ENCODE peak calls at places on chromosomes 7 and 10, in five cellular contexts. H is nucleus accumbens, R is NCI-H774, K is iris pigment epithelial cell, O is thoracic aorta. Y is an unnamed sample.

GRCh38 chr7:51141451-51141971 is 175.1 kb downstream of the COBL start:
- DNase-seq in H (no peak), R (no peak), K (peak; percentile 45), O (no peak), Y (no peak)

GRCh38 chr7:158366346-158366745 is 221.3 kb downstream of the PTPRN2 start:
- DNase-seq in H (peak; percentile 21), R (no peak), K (no peak), O (no peak), Y (no peak)

GRCh38 chr10:76428541-76429330 is 997.3 kb downstream of the LRMDA start:
- DNase-seq in H (no peak), R (peak; percentile 65), K (peak; percentile 94), O (no peak), Y (no peak)

GRCh38 chr7:138849701-138850100 is 51.7 kb upstream of the ATP6V0A4 start:
- DNase-seq in H (no peak), R (no peak), K (no peak), O (no peak), Y (no peak)

GRCh38 chr10:128316925-128317324 is 190.7 kb upstream of the MKI67 start:
- DNase-seq in H (no peak), R (no peak), K (no peak), O (no peak), Y (no peak)

GRCh38 chr7:74083928-74084721 is 521 bp downstream of the LIMK1 start:
- DNase-seq in H (no peak), R (peak; percentile 43), K (peak; percentile 62), O (no peak), Y (peak; percentile 60)

GRCh38 chr10:89215511-89215910 is 8.4 kb upstream of the CH25H start:
- DNase-seq in H (no peak), R (no peak), K (no peak), O (no peak), Y (no peak)

GRCh38 chr10:112471878-112472487 is 25.0 kb downstream of the VTI1A start:
- DNase-seq in H (peak; percentile 13), R (no peak), K (peak; percentile 64), O (no peak), Y (peak; percentile 36)

GRCh38 chr10:71611131-71611530 is 108.4 kb downstream of the C10orf105 start:
- DNase-seq in H (peak; percentile 32), R (no peak), K (no peak), O (no peak), Y (no peak)

GRCh38 chr10:649798-650690 is 39.4 kb downstream of the DIP2C start:
- DNase-seq in H (no peak), R (peak; percentile 68), K (peak; percentile 49), O (no peak), Y (no peak)

GRCh38 chr7:48299580-48300169 is 128.4 kb downstream of the ABCA13 start:
- DNase-seq in H (peak; percentile 18), R (peak; percentile 60), K (peak; percentile 67), O (no peak), Y (no peak)

GRCh38 chr7:128076831-128077271 is 45.6 kb upstream of the LRRC4 start:
- DNase-seq in H (no peak), R (no peak), K (peak; percentile 25), O (no peak), Y (no peak)

GRCh38 chr7:70678621-70679251 is 453.2 kb upstream of the GALNT17 start:
- DNase-seq in H (no peak), R (no peak), K (peak; percentile 31), O (no peak), Y (no peak)

GRCh38 chr7:33981686-33982424 is 76.5 kb downstream of the BMPER start:
- DNase-seq in H (no peak), R (no peak), K (peak; percentile 69), O (no peak), Y (no peak)

Y was measured in stimulated activated naive CD4-positive, alpha-beta T cell.